ENCODE peak calls at places on chromosomes 4 and X, in five cellular contexts. F, D, Z, T and V are unnamed samples.

GRCh38 chrX:153744210-153745066 is 19.6 kb upstream of the PLXNB3 start:
- DNase-seq in F (no peak), D (peak), Z (no peak), T (no peak), V (peak)

GRCh38 chrX:24081661-24082154 is 27.0 kb downstream of the EIF2S3 start:
- DNase-seq in F (peak), D (peak), Z (peak), T (no peak), V (peak)

GRCh38 chr4:26331380-26331945 is 10.6 kb downstream of the RBPJ start:
- DNase-seq in F (no peak), D (no peak), Z (no peak), T (no peak), V (no peak)

GRCh38 chr4:154416183-154416543 is 75.4 kb downstream of the DCHS2 start:
- DNase-seq in F (no peak), D (peak), Z (peak), T (no peak), V (peak)

GRCh38 chr4:5206391-5206790 is 155.1 kb downstream of the STK32B start:
- DNase-seq in F (peak), D (no peak), Z (no peak), T (no peak), V (no peak)

GRCh38 chrX:66579219-66579618 is 59.7 kb downstream of the EDA2R start:
- DNase-seq in F (no peak), D (no peak), Z (no peak), T (no peak), V (no peak)

GRCh38 chr4:107931775-107932321 is 499 bp downstream of the CYP2U1 start:
- DNase-seq in F (peak), D (no peak), Z (no peak), T (no peak), V (no peak)

GRCh38 chr4:66688674-66689073 is 856.6 kb downstream of the CENPC start:
- DNase-seq in F (no peak), D (peak), Z (no peak), T (peak), V (no peak)

GRCh38 chr4:76513517-76513916 is 78.5 kb downstream of the SHROOM3 start:
- DNase-seq in F (no peak), D (no peak), Z (no peak), T (no peak), V (no peak)

GRCh38 chr4:76950052-76950845 is 697 bp downstream of the SEPTIN11 start:
- DNase-seq in F (peak), D (peak), Z (peak), T (peak), V (peak)

GRCh38 chr4:8540072-8540471 is 40.1 kb upstream of the GPR78 start:
- DNase-seq in F (no peak), D (no peak), Z (no peak), T (no peak), V (peak)

GRCh38 chr4:29081230-29081955 is 1638.8 kb upstream of the PCDH7 start:
- DNase-seq in F (no peak), D (no peak), Z (no peak), T (no peak), V (no peak)

GRCh38 chr4:122758033-122758432 is 25.5 kb downstream of the BBS12 start:
- DNase-seq in F (no peak), D (peak), Z (peak), T (no peak), V (no peak)

GRCh38 chr4:119300388-119301131 is 21.4 kb downstream of the FABP2 start:
- DNase-seq in F (peak), D (peak), Z (peak), T (peak), V (peak)

GRCh38 chrX:130715299-130715698 is 187.7 kb downstream of the ENOX2 start:
- DNase-seq in F (no peak), D (no peak), Z (no peak), T (no peak), V (no peak)

GRCh38 chr4:150656882-150657281 is 74.9 kb downstream of the MAB21L2 start:
- DNase-seq in F (no peak), D (no peak), Z (no peak), T (no peak), V (no peak)

GRCh38 chr4:106495498-106495897 is 126.9 kb upstream of the GIMD1 start:
- DNase-seq in F (peak), D (no peak), Z (no peak), T (no peak), V (no peak)

GRCh38 chr4:56757821-56758400 is 63.6 kb downstream of the SPINK2 start:
- DNase-seq in F (peak), D (no peak), Z (peak), T (peak), V (peak)
- TF ChIP-seq EP300 in F (no peak), D (no peak), Z (no peak), T (no peak), V (no peak)

DNA sequence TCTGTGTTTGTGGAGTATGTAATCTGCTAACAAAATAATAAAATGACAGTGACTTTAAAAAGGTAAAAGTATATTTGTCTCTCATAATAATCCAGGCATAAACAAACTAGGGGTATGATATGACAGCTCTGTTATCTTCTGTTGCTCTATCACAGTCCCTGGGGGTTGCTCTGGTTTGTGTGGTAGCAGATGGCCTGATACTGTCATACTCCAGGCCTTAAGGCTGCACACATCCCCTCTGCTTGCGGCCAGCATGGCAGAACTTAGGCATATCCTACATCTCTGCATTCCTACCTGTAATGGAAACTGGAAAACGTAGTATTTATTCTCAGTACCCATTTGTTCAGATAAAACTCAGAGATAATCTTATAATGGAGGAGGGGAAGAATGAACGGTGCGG is 117.9 kb upstream of the HAND2 start:
- DNase-seq in F (no peak), D (peak), Z (no peak), T (no peak), V (no peak)
- TF ChIP-seq EP300 in F (no peak), D (no peak), Z (no peak), T (no peak), V (no peak)

GRCh38 chrX:110588164-110588563 is 207.5 kb downstream of the CHRDL1 start:
- DNase-seq in F (no peak), D (no peak), Z (no peak), T (no peak), V (no peak)
- TF ChIP-seq EP300 in F (no peak), D (no peak), Z (no peak), T (no peak), V (no peak)

GRCh38 chr4:128287871-128288688 is 467 bp upstream of the PGRMC2 start:
- DNase-seq in F (peak), D (peak), Z (peak), T (peak), V (peak)
- TF ChIP-seq EP300 in F (peak), D (no peak), Z (no peak), T (no peak), V (peak)

DNA sequence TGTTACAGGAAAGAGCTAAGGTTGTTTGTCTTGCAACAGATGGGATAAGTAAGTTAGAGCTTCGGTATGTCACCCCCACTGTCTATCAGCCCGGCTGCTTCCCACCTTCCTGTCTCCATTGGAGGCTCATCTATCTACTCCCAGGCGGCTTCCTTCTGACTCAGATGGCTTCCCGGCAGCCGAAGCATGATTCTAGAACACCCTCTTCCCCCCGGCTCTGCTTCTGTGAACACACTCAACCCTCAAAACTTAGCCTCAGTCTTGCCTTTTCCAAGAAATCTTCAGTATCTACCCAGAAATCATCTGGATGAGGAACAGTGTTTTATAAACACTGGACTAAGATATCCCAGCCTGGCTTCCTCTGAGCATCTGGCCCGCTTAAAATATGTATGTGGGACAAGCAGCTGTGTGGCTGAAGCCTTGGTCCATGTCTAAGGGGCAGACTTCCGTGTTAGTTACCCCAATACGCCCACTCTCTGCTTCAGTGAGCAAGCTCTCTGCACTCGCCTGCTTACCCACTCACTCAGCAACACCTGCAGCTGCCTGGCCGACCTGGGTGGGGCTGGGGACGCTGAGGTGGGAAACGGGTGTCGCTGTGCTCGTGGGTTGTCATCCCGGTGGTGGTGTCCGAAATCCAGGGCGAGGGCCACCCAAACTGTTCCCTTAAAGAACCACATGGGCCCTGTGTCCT is 12.0 kb upstream of the SLC2A9 start:
- DNase-seq in F (no peak), D (no peak), Z (no peak), T (no peak), V (no peak)
- TF ChIP-seq EP300 in F (no peak), D (no peak), Z (no peak), T (no peak), V (no peak)